ENCODE peak calls at places on chromosomes 1 and 21, in four cellular contexts. N is hippocampal formation; I is CD4-positive, alpha-beta T cell; U is activated naive CD4-positive, alpha-beta T cell. W is an unnamed sample.

GRCh38 chr1:3481046-3481445 is 26.6 kb downstream of the ARHGEF16 start:
- DNase-seq in N (no peak), I (no peak), U (no peak), W (no peak)

GRCh38 chr1:151199860-151200581 is 1.7 kb downstream of the PIP5K1A start:
- DNase-seq in N (no peak), I (no peak), U (no peak), W (peak)

GRCh38 chr1:942864-943533 is 16.1 kb downstream of the NOC2L start:
- DNase-seq in N (no peak), I (no peak), U (no peak), W (no peak)

GRCh38 chr1:44237721-44238457 is 24.6 kb downstream of the DMAP1 start:
- DNase-seq in N (no peak), I (peak), U (peak), W (peak)

GRCh38 chr1:171983584-171983983 is 142.3 kb downstream of the DNM3 start:
- DNase-seq in N (peak), I (no peak), U (no peak), W (no peak)

GRCh38 chr1:40944326-40944725 is 35.2 kb upstream of the CTPS1 start:
- DNase-seq in N (no peak), I (no peak), U (no peak), W (no peak)

GRCh38 chr1:193241132-193241827 is 54.9 kb upstream of the B3GALT2 start:
- DNase-seq in N (no peak), I (no peak), U (no peak), W (no peak)

GRCh38 chr1:71780681-71781080 is 501.7 kb downstream of the NEGR1 start:
- DNase-seq in N (no peak), I (no peak), U (no peak), W (no peak)

GRCh38 chr1:213996320-213997022 is 8.7 kb downstream of the PROX1 start:
- DNase-seq in N (peak), I (no peak), U (no peak), W (peak)

GRCh38 chr1:207850621-207851407 is 60.1 kb downstream of the CD34 start:
- DNase-seq in N (no peak), I (no peak), U (no peak), W (no peak)

GRCh38 chr1:242030071-242030470 is 31.2 kb upstream of the MAP1LC3C start:
- DNase-seq in N (no peak), I (no peak), U (no peak), W (no peak)

GRCh38 chr21:44815225-44815624 is 2.6 kb downstream of the SUMO3 start:
- DNase-seq in N (no peak), I (no peak), U (no peak), W (no peak)

GRCh38 chr1:107523736-107524135 is 382.9 kb downstream of the NTNG1 start:
- DNase-seq in N (no peak), I (no peak), U (no peak), W (no peak)

GRCh38 chr1:186750250-186750649 is 70.0 kb upstream of the PTGS2 start:
- DNase-seq in N (no peak), I (no peak), U (no peak), W (no peak)

GRCh38 chr1:231397882-231398671 is 24.0 kb downstream of the EGLN1 start:
- DNase-seq in N (no peak), I (no peak), U (no peak), W (no peak)

GRCh38 chr1:4128616-4129015 is 228.5 kb upstream of the C1orf174 start:
- DNase-seq in N (no peak), I (no peak), U (no peak), W (no peak)

GRCh38 chr1:890661-891060 is 33.1 kb upstream of the SAMD11 start:
- DNase-seq in N (no peak), I (no peak), U (no peak), W (no peak)

GRCh38 chr21:45498646-45499000 is 43.6 kb downstream of the SLC19A1 start:
- DNase-seq in N (no peak), I (no peak), U (no peak), W (no peak)

GRCh38 chr21:38925923-38926322 is 120.2 kb downstream of the ETS2 start:
- DNase-seq in N (no peak), I (no peak), U (no peak), W (no peak)

GRCh38 chr1:202234331-202235002 is 40.9 kb downstream of the LGR6 start:
- DNase-seq in N (no peak), I (no peak), U (no peak), W (no peak)

GRCh38 chr1:17574502-17574901 is 35.0 kb downstream of the ARHGEF10L start:
- DNase-seq in N (no peak), I (no peak), U (no peak), W (no peak)

GRCh38 chr21:43332872-43333300 is 94.0 kb downstream of the SIK1 start:
- DNase-seq in N (no peak), I (no peak), U (no peak), W (no peak)

GRCh38 chr1:215114154-215114933 is 31.8 kb downstream of the KCNK2 start:
- DNase-seq in N (no peak), I (no peak), U (no peak), W (no peak)

GRCh38 chr1:66207484-66207883 is 326.5 kb upstream of the SGIP1 start:
- DNase-seq in N (peak), I (no peak), U (no peak), W (no peak)